ENCODE peak calls at places on chromosomes 5 and 9, in eight cellular contexts. One of them, this sample, is unnamed.

GRCh38 chr5:67246108-67246507 is 49.5 kb upstream of the CD180 start:
- DNase-seq in effector memory CD4-positive, alpha-beta T cell: peak; percentile 8
- DNase-seq in CD8-positive, alpha-beta T cell: no peak
- DNase-seq in heart left ventricle: no peak
- DNase-seq in heart right ventricle: peak; percentile 50
- DNase-seq in mammary epithelial cell: peak; percentile 66
- DNase-seq in cardiac muscle cell: peak; percentile 93
- DNase-seq in fibroblast of lung: peak; percentile 70
- DNase-seq in this sample: no peak

GRCh38 chr9:14180942-14181270 is 133.0 kb downstream of the NFIB start:
- DNase-seq in heart left ventricle: no peak
- DNase-seq in effector memory CD4-positive, alpha-beta T cell: no peak
- DNase-seq in fibroblast of lung: no peak
- DNase-seq in heart right ventricle: no peak
- DNase-seq in mammary epithelial cell: no peak
- DNase-seq in cardiac muscle cell: no peak
- DNase-seq in CD8-positive, alpha-beta T cell: no peak
- DNase-seq in this sample: no peak

GRCh38 chr5:3026099-3026498 is 274.6 kb upstream of the IRX2 start:
- DNase-seq in CD8-positive, alpha-beta T cell: no peak
- DNase-seq in heart left ventricle: no peak
- DNase-seq in heart right ventricle: no peak
- DNase-seq in cardiac muscle cell: no peak
- DNase-seq in effector memory CD4-positive, alpha-beta T cell: no peak
- DNase-seq in mammary epithelial cell: no peak
- DNase-seq in fibroblast of lung: no peak
- DNase-seq in this sample: no peak

GRCh38 chr9:109166771-109167601 is at the start of gene FRRS1L:
- DNase-seq in heart left ventricle: no peak
- DNase-seq in effector memory CD4-positive, alpha-beta T cell: no peak
- DNase-seq in CD8-positive, alpha-beta T cell: no peak
- DNase-seq in heart right ventricle: no peak
- DNase-seq in mammary epithelial cell: no peak
- DNase-seq in cardiac muscle cell: peak; percentile 16
- DNase-seq in fibroblast of lung: peak; percentile 10
- DNase-seq in this sample: no peak

GRCh38 chr9:93665566-93666278 is 89.3 kb downstream of the PHF2 start:
- DNase-seq in effector memory CD4-positive, alpha-beta T cell: no peak
- DNase-seq in cardiac muscle cell: no peak
- DNase-seq in heart right ventricle: no peak
- DNase-seq in heart left ventricle: peak; percentile 15
- DNase-seq in CD8-positive, alpha-beta T cell: no peak
- DNase-seq in fibroblast of lung: no peak
- DNase-seq in mammary epithelial cell: no peak
- DNase-seq in this sample: peak; percentile 35

GRCh38 chr5:119752921-119753886 is 123.8 kb downstream of the FAM170A start:
- DNase-seq in effector memory CD4-positive, alpha-beta T cell: no peak
- DNase-seq in mammary epithelial cell: peak; percentile 95
- DNase-seq in heart right ventricle: no peak
- DNase-seq in cardiac muscle cell: no peak
- DNase-seq in fibroblast of lung: no peak
- DNase-seq in CD8-positive, alpha-beta T cell: no peak
- DNase-seq in heart left ventricle: no peak
- DNase-seq in this sample: no peak

GRCh38 chr5:14306415-14306814 is 163.3 kb downstream of the TRIO start:
- DNase-seq in CD8-positive, alpha-beta T cell: no peak
- DNase-seq in mammary epithelial cell: no peak
- DNase-seq in fibroblast of lung: peak; percentile 50
- DNase-seq in effector memory CD4-positive, alpha-beta T cell: no peak
- DNase-seq in heart left ventricle: no peak
- DNase-seq in heart right ventricle: no peak
- DNase-seq in cardiac muscle cell: no peak
- DNase-seq in this sample: no peak

GRCh38 chr9:33211695-33212393 is 28.1 kb upstream of the SPINK4 start:
- DNase-seq in heart left ventricle: no peak
- DNase-seq in mammary epithelial cell: peak; percentile 82
- DNase-seq in effector memory CD4-positive, alpha-beta T cell: no peak
- DNase-seq in cardiac muscle cell: peak; percentile 60
- DNase-seq in heart right ventricle: no peak
- DNase-seq in fibroblast of lung: peak; percentile 19
- DNase-seq in CD8-positive, alpha-beta T cell: no peak
- DNase-seq in this sample: no peak

GRCh38 chr5:73171495-73171894 is 1.5 kb upstream of the TMEM174 start:
- DNase-seq in effector memory CD4-positive, alpha-beta T cell: no peak
- DNase-seq in cardiac muscle cell: no peak
- DNase-seq in fibroblast of lung: no peak
- DNase-seq in CD8-positive, alpha-beta T cell: no peak
- DNase-seq in mammary epithelial cell: no peak
- DNase-seq in heart right ventricle: no peak
- DNase-seq in heart left ventricle: no peak
- DNase-seq in this sample: no peak

GRCh38 chr5:103908327-103909099 is 345.9 kb upstream of the NUDT12 start:
- DNase-seq in heart left ventricle: no peak
- DNase-seq in fibroblast of lung: no peak
- DNase-seq in CD8-positive, alpha-beta T cell: no peak
- DNase-seq in mammary epithelial cell: no peak
- DNase-seq in cardiac muscle cell: no peak
- DNase-seq in heart right ventricle: no peak
- DNase-seq in effector memory CD4-positive, alpha-beta T cell: no peak
- DNase-seq in this sample: no peak

GRCh38 chr5:177416334-177416733 is 7.0 kb upstream of the F12 start:
- DNase-seq in heart left ventricle: no peak
- DNase-seq in fibroblast of lung: no peak
- DNase-seq in cardiac muscle cell: peak; percentile 60
- DNase-seq in CD8-positive, alpha-beta T cell: no peak
- DNase-seq in heart right ventricle: no peak
- DNase-seq in mammary epithelial cell: peak; percentile 22
- DNase-seq in effector memory CD4-positive, alpha-beta T cell: no peak
- DNase-seq in this sample: peak; percentile 82

GRCh38 chr9:137087409-137087925 is 682 bp downstream of the MAN1B1 start:
- DNase-seq in fibroblast of lung: no peak
- DNase-seq in heart right ventricle: no peak
- DNase-seq in mammary epithelial cell: no peak
- DNase-seq in cardiac muscle cell: no peak
- DNase-seq in effector memory CD4-positive, alpha-beta T cell: no peak
- DNase-seq in heart left ventricle: no peak
- DNase-seq in CD8-positive, alpha-beta T cell: no peak
- DNase-seq in this sample: no peak
- H3K27ac ChIP-seq in fibroblast of lung: peak overlapping the region; percentile 86
- H3K27ac ChIP-seq in heart right ventricle: peak overlapping the region; percentile 96
- H3K27ac ChIP-seq in mammary epithelial cell: peak overlapping the region; percentile 58
- H3K27ac ChIP-seq in cardiac muscle cell: peak overlapping the region; percentile 86
- H3K27ac ChIP-seq in effector memory CD4-positive, alpha-beta T cell: peak overlapping the region; percentile 92
- H3K27ac ChIP-seq in heart left ventricle: peak overlapping the region; percentile 89
- H3K27ac ChIP-seq in CD8-positive, alpha-beta T cell: peak overlapping the region; percentile 90
- H3K27ac ChIP-seq in this sample: peak overlapping the region; percentile 94

DNA sequence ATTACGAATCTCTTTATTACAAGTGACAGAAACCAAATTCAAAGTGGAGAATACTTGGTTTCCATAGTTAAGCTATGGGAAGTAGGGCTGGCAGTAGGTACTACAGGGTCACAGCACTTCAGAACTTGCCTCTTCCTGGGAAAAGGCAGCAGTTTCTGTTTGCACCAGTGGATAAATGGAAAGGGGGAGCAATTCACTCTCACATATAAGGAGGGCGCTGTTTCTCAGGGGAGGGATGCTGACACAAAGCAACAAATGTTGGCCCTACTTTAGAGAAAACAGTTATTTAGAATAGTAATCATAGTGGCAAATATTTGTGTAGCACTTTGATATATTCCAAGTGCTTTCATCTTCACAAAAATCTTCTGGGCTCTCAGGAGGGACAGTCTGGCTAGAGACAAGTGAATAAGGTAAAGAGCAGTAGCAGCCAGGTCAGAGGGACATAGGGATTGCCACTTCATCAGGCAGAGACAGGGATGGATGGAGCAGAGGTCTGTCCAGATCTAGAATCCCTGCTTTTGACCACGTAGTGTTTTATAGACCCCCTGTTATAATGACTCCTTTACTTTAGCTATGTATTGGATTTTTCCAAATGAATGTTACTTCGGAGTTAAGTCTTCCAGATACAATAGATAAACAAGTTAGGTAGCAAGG is 554.8 kb upstream of the SGCD start:
- DNase-seq in CD8-positive, alpha-beta T cell: no peak
- DNase-seq in fibroblast of lung: no peak
- DNase-seq in cardiac muscle cell: no peak
- DNase-seq in heart left ventricle: no peak
- DNase-seq in effector memory CD4-positive, alpha-beta T cell: no peak
- DNase-seq in mammary epithelial cell: no peak
- DNase-seq in heart right ventricle: no peak
- DNase-seq in this sample: no peak
- H3K36me3 ChIP-seq in CD8-positive, alpha-beta T cell: no peaks in the 10 kb centered on the region
- H3K36me3 ChIP-seq in fibroblast of lung: no peaks in the 10 kb centered on the region
- H3K36me3 ChIP-seq in cardiac muscle cell: no peaks in the 10 kb centered on the region
- H3K36me3 ChIP-seq in heart left ventricle: no peaks in the 10 kb centered on the region
- H3K36me3 ChIP-seq in effector memory CD4-positive, alpha-beta T cell: no peaks in the 10 kb centered on the region
- H3K36me3 ChIP-seq in mammary epithelial cell: no peaks in the 10 kb centered on the region
- H3K36me3 ChIP-seq in heart right ventricle: no peaks in the 10 kb centered on the region
- H3K36me3 ChIP-seq in this sample: no peaks in the 10 kb centered on the region

DNA sequence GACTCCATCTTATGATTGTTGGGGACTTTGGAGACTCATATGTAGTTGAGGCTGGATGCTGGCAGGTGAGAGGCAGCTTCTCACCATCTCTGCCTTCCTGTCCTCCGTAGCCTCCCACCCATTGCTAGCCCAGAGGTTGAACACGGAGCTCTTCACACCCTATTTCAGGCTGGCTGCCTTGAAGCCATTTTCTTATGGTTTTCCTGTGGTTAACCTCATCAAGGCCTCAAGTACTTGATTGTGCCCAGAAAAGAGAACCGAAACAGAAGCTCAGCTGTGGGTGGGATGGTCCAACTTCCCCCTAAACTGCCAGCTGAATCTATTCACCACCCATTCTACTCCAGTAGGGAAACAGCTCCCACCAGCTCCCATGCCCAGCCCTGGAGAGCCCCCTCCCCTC is 102.9 kb downstream of the LIFR start:
- DNase-seq in mammary epithelial cell: no peak
- DNase-seq in CD8-positive, alpha-beta T cell: peak; percentile 42
- DNase-seq in effector memory CD4-positive, alpha-beta T cell: peak; percentile 32
- DNase-seq in heart left ventricle: no peak
- DNase-seq in fibroblast of lung: no peak
- DNase-seq in heart right ventricle: no peak
- DNase-seq in cardiac muscle cell: no peak
- DNase-seq in this sample: no peak
- H3K27me3 ChIP-seq in mammary epithelial cell: no peaks in the 10 kb centered on the region
- H3K27me3 ChIP-seq in CD8-positive, alpha-beta T cell: peaks cover 25% of the 10 kb centered on the region
- H3K27me3 ChIP-seq in effector memory CD4-positive, alpha-beta T cell: peaks cover 8% of the 10 kb centered on the region
- H3K27me3 ChIP-seq in heart left ventricle: no peaks in the 10 kb centered on the region
- H3K27me3 ChIP-seq in fibroblast of lung: no peaks in the 10 kb centered on the region
- H3K27me3 ChIP-seq in heart right ventricle: no peaks in the 10 kb centered on the region
- H3K27me3 ChIP-seq in cardiac muscle cell: no peaks in the 10 kb centered on the region
- H3K27me3 ChIP-seq in this sample: peaks cover 23% of the 10 kb centered on the region

GRCh38 chr5:39187873-39188731 is 31.3 kb downstream of the FYB1 start:
- DNase-seq in heart left ventricle: no peak
- DNase-seq in mammary epithelial cell: peak; percentile 28
- DNase-seq in effector memory CD4-positive, alpha-beta T cell: no peak
- DNase-seq in heart right ventricle: no peak
- DNase-seq in cardiac muscle cell: no peak
- DNase-seq in fibroblast of lung: no peak
- DNase-seq in CD8-positive, alpha-beta T cell: no peak
- DNase-seq in this sample: no peak
- H3K27ac ChIP-seq in heart left ventricle: no peak overlapping the region
- H3K27ac ChIP-seq in mammary epithelial cell: no peak overlapping the region
- H3K27ac ChIP-seq in effector memory CD4-positive, alpha-beta T cell: peak overlapping the region; percentile 90
- H3K27ac ChIP-seq in heart right ventricle: no peak overlapping the region
- H3K27ac ChIP-seq in cardiac muscle cell: no peak overlapping the region
- H3K27ac ChIP-seq in fibroblast of lung: no peak overlapping the region
- H3K27ac ChIP-seq in CD8-positive, alpha-beta T cell: peak overlapping the region; percentile 51
- H3K27ac ChIP-seq in this sample: no peak overlapping the region

GRCh38 chr5:111585291-111585690 is 73.0 kb upstream of the STARD4 start:
- DNase-seq in CD8-positive, alpha-beta T cell: no peak
- DNase-seq in effector memory CD4-positive, alpha-beta T cell: no peak
- DNase-seq in fibroblast of lung: peak; percentile 69
- DNase-seq in mammary epithelial cell: no peak
- DNase-seq in cardiac muscle cell: no peak
- DNase-seq in heart left ventricle: no peak
- DNase-seq in heart right ventricle: no peak
- DNase-seq in this sample: no peak

GRCh38 chr5:111584651-111585050 is 72.3 kb upstream of the STARD4 start:
- DNase-seq in cardiac muscle cell: peak; percentile 70
- DNase-seq in CD8-positive, alpha-beta T cell: peak; percentile 11
- DNase-seq in mammary epithelial cell: peak; percentile 56
- DNase-seq in effector memory CD4-positive, alpha-beta T cell: no peak
- DNase-seq in heart right ventricle: no peak
- DNase-seq in fibroblast of lung: peak; percentile 94
- DNase-seq in heart left ventricle: no peak
- DNase-seq in this sample: no peak

GRCh38 chr5:111585946-111586345 is 73.6 kb upstream of the STARD4 start:
- DNase-seq in effector memory CD4-positive, alpha-beta T cell: no peak
- DNase-seq in heart left ventricle: no peak
- DNase-seq in mammary epithelial cell: no peak
- DNase-seq in fibroblast of lung: peak; percentile 44
- DNase-seq in cardiac muscle cell: peak; percentile 53
- DNase-seq in heart right ventricle: no peak
- DNase-seq in CD8-positive, alpha-beta T cell: no peak
- DNase-seq in this sample: no peak

GRCh38 chr5:111587728-111588127 is 75.4 kb upstream of the STARD4 start:
- DNase-seq in fibroblast of lung: no peak
- DNase-seq in heart right ventricle: no peak
- DNase-seq in mammary epithelial cell: no peak
- DNase-seq in effector memory CD4-positive, alpha-beta T cell: no peak
- DNase-seq in cardiac muscle cell: no peak
- DNase-seq in heart left ventricle: no peak
- DNase-seq in CD8-positive, alpha-beta T cell: no peak
- DNase-seq in this sample: no peak

GRCh38 chr5:111589320-111589719 is 77.0 kb upstream of the STARD4 start:
- DNase-seq in cardiac muscle cell: peak; percentile 60
- DNase-seq in heart left ventricle: no peak
- DNase-seq in mammary epithelial cell: no peak
- DNase-seq in effector memory CD4-positive, alpha-beta T cell: no peak
- DNase-seq in CD8-positive, alpha-beta T cell: no peak
- DNase-seq in heart right ventricle: peak; percentile 20
- DNase-seq in fibroblast of lung: no peak
- DNase-seq in this sample: no peak
- H3K36me3 ChIP-seq in cardiac muscle cell: no peaks in the 10 kb centered on the region
- H3K36me3 ChIP-seq in heart left ventricle: no peaks in the 10 kb centered on the region
- H3K36me3 ChIP-seq in mammary epithelial cell: no peaks in the 10 kb centered on the region
- H3K36me3 ChIP-seq in effector memory CD4-positive, alpha-beta T cell: no peaks in the 10 kb centered on the region
- H3K36me3 ChIP-seq in CD8-positive, alpha-beta T cell: no peaks in the 10 kb centered on the region
- H3K36me3 ChIP-seq in heart right ventricle: no peaks in the 10 kb centered on the region
- H3K36me3 ChIP-seq in fibroblast of lung: no peaks in the 10 kb centered on the region
- H3K36me3 ChIP-seq in this sample: no peaks in the 10 kb centered on the region

GRCh38 chr9:98280574-98280973 is 25.1 kb upstream of the TBC1D2 start:
- DNase-seq in cardiac muscle cell: no peak
- DNase-seq in effector memory CD4-positive, alpha-beta T cell: no peak
- DNase-seq in mammary epithelial cell: no peak
- DNase-seq in heart right ventricle: no peak
- DNase-seq in fibroblast of lung: no peak
- DNase-seq in CD8-positive, alpha-beta T cell: no peak
- DNase-seq in heart left ventricle: no peak
- DNase-seq in this sample: no peak
- H3K27me3 ChIP-seq in cardiac muscle cell: no peaks in the 10 kb centered on the region
- H3K27me3 ChIP-seq in effector memory CD4-positive, alpha-beta T cell: no peaks in the 10 kb centered on the region
- H3K27me3 ChIP-seq in mammary epithelial cell: peaks cover 2% of the 10 kb centered on the region
- H3K27me3 ChIP-seq in heart right ventricle: peaks cover 42% of the 10 kb centered on the region
- H3K27me3 ChIP-seq in fibroblast of lung: peaks cover 22% of the 10 kb centered on the region
- H3K27me3 ChIP-seq in CD8-positive, alpha-beta T cell: no peaks in the 10 kb centered on the region
- H3K27me3 ChIP-seq in heart left ventricle: peaks cover 44% of the 10 kb centered on the region
- H3K27me3 ChIP-seq in this sample: no peaks in the 10 kb centered on the region